ENCODE peak calls at places on chromosomes 1 and 21, in six cellular contexts. E is retina; J is effector memory CD8-positive, alpha-beta T cell; Y is Caco-2; B is GM03348; K is non-pigmented ciliary epithelial cell. H is an unnamed sample.

GRCh38 chr1:105087496-105087895 is 1337.8 kb downstream of the AMY1C start:
- DNase-seq in Y (no peak), B (no peak), K (no peak), J (no peak), E (no peak), H (peak; percentile 1)

GRCh38 chr1:19762175-19762779 is 37.4 kb downstream of the TMCO4 start:
- DNase-seq in J (peak; percentile 7), K (no peak), B (peak; percentile 78), E (no peak), Y (peak; percentile 37), H (no peak)

GRCh38 chr21:45326834-45327457 is 39.3 kb upstream of the POFUT2 start:
- DNase-seq in B (no peak), J (no peak), Y (no peak), K (no peak), E (no peak), H (no peak)

GRCh38 chr21:32389337-32390015 is 3.3 kb downstream of the URB1 start:
- DNase-seq in K (no peak), E (no peak), J (no peak), B (peak; percentile 76), Y (no peak), H (no peak)

GRCh38 chr1:15028117-15028516 is 125.4 kb upstream of the TMEM51 start:
- DNase-seq in Y (peak; percentile 24), J (no peak), K (peak; percentile 82), B (peak; percentile 96), E (peak; percentile 37), H (peak; percentile 86)

GRCh38 chr1:51906306-51907078 is 28.0 kb upstream of the NRDC start:
- DNase-seq in Y (no peak), J (no peak), B (peak; percentile 35), K (no peak), E (no peak), H (peak; percentile 89)

GRCh38 chr1:33170351-33171274 is 11.2 kb downstream of the TRIM62 start:
- DNase-seq in E (no peak), K (no peak), B (no peak), J (no peak), Y (no peak), H (no peak)

GRCh38 chr1:151838491-151839412 is 868 bp downstream of the C2CD4D start:
- DNase-seq in K (no peak), B (no peak), J (peak; percentile 36), E (peak; percentile 53), Y (no peak), H (no peak)

GRCh38 chr21:17602874-17603273 is 9.8 kb downstream of the BTG3 start:
- DNase-seq in Y (no peak), E (no peak), B (no peak), J (no peak), K (peak; percentile 24), H (peak; percentile 68)

GRCh38 chr1:162327791-162328165 is 48.9 kb downstream of the SPATA46 start:
- DNase-seq in J (no peak), Y (no peak), B (no peak), E (no peak), K (no peak), H (no peak)

GRCh38 chr1:91583326-91583755 is 82.7 kb downstream of the CDC7 start:
- DNase-seq in E (no peak), K (no peak), B (peak; percentile 52), Y (no peak), J (no peak), H (peak; percentile 97)

GRCh38 chr1:2300004-2300771 is 72.1 kb downstream of the SKI start:
- DNase-seq in K (no peak), B (no peak), J (peak; percentile 84), E (no peak), Y (no peak), H (no peak)

GRCh38 chr1:167820684-167821355 is 93.1 kb downstream of the ADCY10 start:
- DNase-seq in K (no peak), E (no peak), Y (no peak), J (no peak), B (no peak), H (no peak)

H was measured in foreskin fibroblast.